ENCODE peak calls at places on chromosomes 6 and 20, in four cellular contexts. N, Y, G and L are unnamed samples.

GRCh38 chr6:26550250-26550993 is 12.3 kb downstream of the HMGN4 start:
- DNase-seq in Y (no peak), N (no peak), G (peak; percentile 58), L (peak; percentile 93)

GRCh38 chr20:62301773-62302340 is 940 bp upstream of the ADRM1 start:
- DNase-seq in N (peak; percentile 91), G (peak; percentile 96), Y (peak; percentile 98), L (peak; percentile 95)

GRCh38 chr6:109896333-109896732 is 81.8 kb upstream of the GPR6 start:
- DNase-seq in G (no peak), N (no peak), Y (no peak), L (no peak)

GRCh38 chr6:165998072-165998471 is 169.6 kb downstream of the TBXT start:
- DNase-seq in G (no peak), Y (no peak), N (no peak), L (no peak)

GRCh38 chr6:47741807-47742206 is 40.0 kb upstream of the OPN5 start:
- DNase-seq in G (no peak), Y (no peak), N (no peak), L (no peak)

GRCh38 chr20:4920655-4921054 is 80.7 kb downstream of the SLC23A2 start:
- DNase-seq in N (no peak), Y (no peak), G (no peak), L (no peak)

GRCh38 chr6:46116289-46116688 is 13.5 kb upstream of the ENPP4 start:
- DNase-seq in N (no peak), Y (no peak), G (no peak), L (no peak)

GRCh38 chr6:56329296-56330050 is 82.1 kb upstream of the COL21A1 start:
- DNase-seq in Y (no peak), G (no peak), N (no peak), L (no peak)

GRCh38 chr6:21468487-21468886 is 125.1 kb upstream of the SOX4 start:
- DNase-seq in G (no peak), Y (no peak), N (no peak), L (no peak)

GRCh38 chr6:41442800-41443501 is 103.2 kb upstream of the FOXP4 start:
- DNase-seq in G (peak; percentile 73), Y (no peak), N (peak; percentile 38), L (peak; percentile 24)

GRCh38 chr6:166952122-166952521 is 4.2 kb downstream of the RNASET2 start:
- DNase-seq in G (no peak), Y (no peak), N (no peak), L (peak; percentile 76)

GRCh38 chr6:140427842-140428241 is 1053.4 kb upstream of the CITED2 start:
- DNase-seq in Y (no peak), G (peak; percentile 10), N (no peak), L (no peak)

GRCh38 chr20:11234181-11234969 is 560.6 kb upstream of the JAG1 start:
- DNase-seq in G (no peak), N (no peak), Y (no peak), L (no peak)

GRCh38 chr20:48763183-48764030 is 64.4 kb downstream of the PREX1 start:
- DNase-seq in N (no peak), G (no peak), Y (no peak), L (peak; percentile 26)

GRCh38 chr6:139448094-139448649 is 73.7 kb upstream of the CITED2 start:
- DNase-seq in N (no peak), G (peak; percentile 70), Y (no peak), L (no peak)

GRCh38 chr6:35664945-35665344 is 23.8 kb downstream of the FKBP5 start:
- DNase-seq in N (no peak), G (peak; percentile 38), Y (no peak), L (no peak)

GRCh38 chr6:160378886-160379285 is 30.7 kb downstream of the SLC22A3 start:
- DNase-seq in G (no peak), N (no peak), Y (no peak), L (no peak)

GRCh38 chr6:15593798-15594197 is 69.0 kb downstream of the DTNBP1 start:
- DNase-seq in G (no peak), Y (no peak), N (no peak), L (no peak)

GRCh38 chr20:50039706-50040431 is 57.1 kb downstream of the SNAI1 start:
- DNase-seq in N (no peak), G (no peak), Y (no peak), L (no peak)

GRCh38 chr6:8335371-8335770 is 100.0 kb downstream of the SLC35B3 start:
- DNase-seq in G (no peak), N (no peak), Y (no peak), L (no peak)

GRCh38 chr6:121884056-121884455 is 448.6 kb downstream of the GJA1 start:
- DNase-seq in N (no peak), G (no peak), Y (no peak), L (no peak)

GRCh38 chr6:42428326-42429041 is 23.2 kb downstream of the TRERF1 start:
- DNase-seq in G (no peak), N (no peak), Y (no peak), L (peak; percentile 31)

GRCh38 chr6:684831-685636 is 7.9 kb downstream of the EXOC2 start:
- DNase-seq in Y (no peak), G (no peak), N (no peak), L (no peak)

GRCh38 chr20:23753589-23753988 is 2.9 kb upstream of the CST1 start:
- DNase-seq in G (no peak), Y (no peak), N (no peak), L (no peak)

GRCh38 chr6:107712523-107713213 is 111.4 kb downstream of the SCML4 start:
- DNase-seq in G (no peak), N (no peak), Y (no peak), L (no peak)

GRCh38 chr20:4813839-4814695 is 92.4 kb downstream of the PRND start:
- DNase-seq in Y (peak; percentile 71), N (no peak), G (no peak), L (peak; percentile 75)

GRCh38 chr20:6583134-6583738 is 184.2 kb upstream of the BMP2 start:
- DNase-seq in Y (no peak), N (no peak), G (peak; percentile 10), L (no peak)

GRCh38 chr20:13791562-13792459 is 7.0 kb downstream of the NDUFAF5 start:
- DNase-seq in N (no peak), G (no peak), Y (no peak), L (no peak)

GRCh38 chr20:36181934-36182603 is 27.5 kb downstream of the EPB41L1 start:
- DNase-seq in Y (no peak), N (no peak), G (peak; percentile 60), L (peak; percentile 27)

GRCh38 chr20:44513871-44514270 is 8.0 kb downstream of the SERINC3 start:
- DNase-seq in G (no peak), N (no peak), Y (no peak), L (no peak)

GRCh38 chr20:44504402-44505309 is 17.2 kb downstream of the SERINC3 start:
- DNase-seq in N (no peak), G (no peak), Y (no peak), L (no peak)

DNA sequence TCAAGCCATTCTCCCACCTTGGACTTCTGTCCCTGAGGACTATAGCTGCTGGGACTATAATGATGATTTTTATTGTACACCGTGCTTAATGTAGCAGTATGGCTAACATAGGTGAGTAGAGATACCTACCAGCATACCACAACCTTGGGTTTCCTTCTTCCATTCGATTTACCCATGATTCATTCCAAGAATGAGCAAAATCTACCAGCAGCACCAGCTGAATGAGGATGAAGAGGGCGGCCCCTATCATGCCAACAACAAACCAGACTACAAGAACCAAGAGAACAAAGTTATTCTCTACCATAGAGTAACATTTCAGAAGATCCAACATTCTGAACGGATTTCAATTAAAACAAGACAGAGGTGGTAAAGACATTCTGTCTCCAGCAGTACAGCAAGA is 12.1 kb downstream of the SERINC3 start:
- DNase-seq in N (no peak), G (no peak), Y (no peak), L (no peak)
- H3K4me1 ChIP-seq in N (no peaks in the 10 kb centered on the region), G (no peaks in the 10 kb centered on the region), Y (peaks cover 5% of the 10 kb centered on the region), L (no peaks in the 10 kb centered on the region)

GRCh38 chr6:29943053-29943966 is 978 bp downstream of the HLA-A start:
- DNase-seq in G (no peak), Y (no peak), N (no peak), L (peak; percentile 76)
- TF ChIP-seq POLR2AphosphoS5 in G (no peak), Y (no peak), N (no peak), L (no peak)

DNA sequence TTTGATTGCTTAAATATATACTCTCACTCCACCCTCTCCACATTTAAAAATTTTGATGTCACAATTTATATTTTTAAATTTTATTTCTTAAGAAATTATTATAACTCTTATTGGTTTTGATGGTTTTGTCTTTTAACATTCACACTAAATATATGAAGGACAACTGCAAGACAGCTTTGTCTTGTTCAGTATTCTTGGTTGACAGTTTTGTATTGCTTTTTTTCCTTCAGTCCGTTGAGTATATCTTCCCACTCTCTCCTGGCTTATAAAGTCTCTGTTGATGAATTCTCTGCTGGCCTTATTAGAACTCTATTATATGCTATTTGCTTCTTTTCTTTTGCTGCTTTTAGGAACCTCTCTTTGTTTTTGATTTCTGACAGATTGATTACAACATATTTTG is 392.2 kb downstream of the C6orf118 start:
- DNase-seq in Y (no peak), G (no peak), N (no peak), L (no peak)
- TF ChIP-seq POLR2A in Y (no peak), G (no peak), N (no peak), L (no peak)

DNA sequence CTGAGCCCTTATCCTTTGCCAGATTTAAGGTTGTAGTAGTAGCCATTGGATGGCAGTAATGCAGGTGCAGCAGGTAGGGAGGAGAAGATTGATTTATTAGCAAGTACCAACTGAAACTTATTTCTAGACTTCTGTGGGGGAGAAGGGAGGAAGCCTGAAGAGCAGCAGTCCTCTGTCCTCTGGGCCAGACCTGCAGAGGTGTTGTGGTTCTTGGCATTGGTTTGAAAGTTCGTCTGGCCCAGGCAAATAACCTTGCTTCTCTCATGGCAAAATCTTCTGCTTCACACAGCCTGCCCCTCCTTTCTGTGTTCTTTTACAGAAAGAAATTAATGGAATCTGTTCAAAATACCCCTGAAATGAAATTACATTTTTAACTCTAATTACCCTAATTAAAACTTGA is 24.5 kb downstream of the RALY start:
- DNase-seq in N (no peak), Y (no peak), G (no peak), L (no peak)
- H3K4me1 ChIP-seq in N (peaks cover 2% of the 10 kb centered on the region), Y (peaks cover 46% of the 10 kb centered on the region), G (peaks cover 21% of the 10 kb centered on the region), L (peaks cover 39% of the 10 kb centered on the region)

GRCh38 chr6:39178235-39178634 is 51.0 kb downstream of the KCNK5 start:
- DNase-seq in Y (no peak), G (no peak), N (no peak), L (no peak)
- TF ChIP-seq POLR2AphosphoS5 in Y (no peak), G (no peak), N (no peak), L (no peak)

GRCh38 chr20:63525968-63526367 is 5.4 kb downstream of the PPDPF start:
- DNase-seq in N (no peak), Y (no peak), G (no peak), L (no peak)
- TF ChIP-seq POLR2A in N (no peak), Y (no peak), G (no peak), L (no peak)

DNA sequence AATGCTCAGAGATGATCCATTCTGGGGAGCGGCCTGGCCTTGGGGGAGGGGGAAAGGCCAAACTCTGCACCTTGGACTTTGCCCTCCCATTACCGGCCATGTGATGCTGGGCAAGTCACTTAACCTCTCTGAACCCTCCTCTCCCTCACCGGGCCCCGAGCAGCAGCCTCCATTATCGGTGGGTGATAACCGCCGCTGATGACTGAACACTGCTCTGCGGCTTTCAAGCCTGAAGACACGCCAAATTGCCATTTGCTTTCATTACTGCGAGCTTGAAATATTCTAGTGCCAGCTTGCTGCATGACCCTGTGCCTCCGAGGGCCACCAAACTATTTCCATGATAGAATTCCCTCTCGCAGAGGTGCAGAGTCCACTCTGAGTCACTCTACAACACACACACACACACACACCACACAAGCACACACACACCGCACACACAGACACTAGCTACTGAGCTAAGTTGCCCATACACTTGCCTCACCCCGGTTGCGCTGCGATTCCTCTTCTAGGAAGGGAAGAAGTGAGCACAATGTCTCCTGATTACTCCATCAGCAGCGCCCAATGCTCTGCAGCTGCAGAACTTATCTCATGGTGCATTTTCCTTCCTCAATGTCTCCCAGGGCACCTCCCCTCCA is 20.6 kb upstream of the SIRPA start:
- DNase-seq in N (no peak), Y (no peak), G (no peak), L (peak; percentile 67)
- H3K4me1 ChIP-seq in N (no peaks in the 10 kb centered on the region), Y (no peaks in the 10 kb centered on the region), G (no peaks in the 10 kb centered on the region), L (no peaks in the 10 kb centered on the region)